ENCODE peak calls at places on chromosomes 4 and X, in seven cellular contexts. One of them, this sample, is unnamed. For H3K9me2, the result is how much of the 10 kb centered on the place peaks cover.

GRCh38 chrX:16807548-16807947 is 21.3 kb downstream of the TXLNG start:
- DNase-seq in Karpas-422: no peak
- DNase-seq in HCT116: no peak
- DNase-seq in SK-N-SH: peak
- DNase-seq in GM23338: peak
- DNase-seq in OCI-LY7: no peak
- DNase-seq in hepatocyte: peak
- DNase-seq in this sample: peak

GRCh38 chrX:30904186-30904585 is 15.1 kb upstream of the TAB3 start:
- DNase-seq in GM23338: no peak
- DNase-seq in SK-N-SH: no peak
- DNase-seq in hepatocyte: no peak
- DNase-seq in HCT116: no peak
- DNase-seq in Karpas-422: no peak
- DNase-seq in OCI-LY7: no peak
- DNase-seq in this sample: no peak

GRCh38 chr4:67565284-67565683 is 6.8 kb downstream of the STAP1 start:
- DNase-seq in hepatocyte: no peak
- DNase-seq in OCI-LY7: no peak
- DNase-seq in Karpas-422: no peak
- DNase-seq in SK-N-SH: no peak
- DNase-seq in GM23338: no peak
- DNase-seq in HCT116: no peak
- DNase-seq in this sample: peak

GRCh38 chr4:73413294-73413755 is 9.2 kb downstream of the ALB start:
- DNase-seq in Karpas-422: no peak
- DNase-seq in HCT116: no peak
- DNase-seq in OCI-LY7: no peak
- DNase-seq in GM23338: no peak
- DNase-seq in hepatocyte: no peak
- DNase-seq in SK-N-SH: no peak
- DNase-seq in this sample: no peak

GRCh38 chr4:69823481-69824186 is 36.3 kb downstream of the SULT1E1 start:
- DNase-seq in Karpas-422: peak
- DNase-seq in OCI-LY7: peak
- DNase-seq in hepatocyte: peak
- DNase-seq in HCT116: peak
- DNase-seq in SK-N-SH: peak
- DNase-seq in GM23338: peak
- DNase-seq in this sample: peak

GRCh38 chr4:79678472-79679202 is 270.6 kb upstream of the GK2 start:
- DNase-seq in OCI-LY7: no peak
- DNase-seq in GM23338: no peak
- DNase-seq in SK-N-SH: no peak
- DNase-seq in HCT116: no peak
- DNase-seq in Karpas-422: no peak
- DNase-seq in hepatocyte: no peak
- DNase-seq in this sample: no peak

GRCh38 chr4:83172371-83172770 is 57.8 kb upstream of the PLAC8 start:
- DNase-seq in Karpas-422: no peak
- DNase-seq in OCI-LY7: no peak
- DNase-seq in SK-N-SH: no peak
- DNase-seq in HCT116: no peak
- DNase-seq in GM23338: no peak
- DNase-seq in hepatocyte: no peak
- DNase-seq in this sample: no peak

GRCh38 chrX:17769701-17770269 is 32.5 kb downstream of the SCML1 start:
- DNase-seq in GM23338: no peak
- DNase-seq in OCI-LY7: no peak
- DNase-seq in HCT116: no peak
- DNase-seq in hepatocyte: no peak
- DNase-seq in SK-N-SH: no peak
- DNase-seq in Karpas-422: no peak
- DNase-seq in this sample: no peak

GRCh38 chrX:9227276-9227675 is 193.3 kb upstream of the FAM9B start:
- DNase-seq in SK-N-SH: no peak
- DNase-seq in hepatocyte: no peak
- DNase-seq in HCT116: no peak
- DNase-seq in GM23338: no peak
- DNase-seq in Karpas-422: no peak
- DNase-seq in OCI-LY7: no peak
- DNase-seq in this sample: peak

GRCh38 chrX:154091678-154092077 is 5.8 kb downstream of the MECP2 start:
- DNase-seq in HCT116: no peak
- DNase-seq in SK-N-SH: no peak
- DNase-seq in OCI-LY7: no peak
- DNase-seq in GM23338: no peak
- DNase-seq in hepatocyte: peak
- DNase-seq in Karpas-422: no peak
- DNase-seq in this sample: no peak

GRCh38 chrX:5876984-5877655 is 351.5 kb downstream of the NLGN4X start:
- DNase-seq in HCT116: no peak
- DNase-seq in hepatocyte: peak
- DNase-seq in Karpas-422: peak
- DNase-seq in SK-N-SH: peak
- DNase-seq in GM23338: peak
- DNase-seq in OCI-LY7: peak
- DNase-seq in this sample: peak

GRCh38 chr4:74555231-74555630 is 110.3 kb downstream of the AREG start:
- DNase-seq in SK-N-SH: no peak
- DNase-seq in hepatocyte: no peak
- DNase-seq in Karpas-422: no peak
- DNase-seq in GM23338: no peak
- DNase-seq in HCT116: no peak
- DNase-seq in OCI-LY7: no peak
- DNase-seq in this sample: peak

GRCh38 chrX:155768036-155768769 is 112.9 kb upstream of the VAMP7 start:
- DNase-seq in SK-N-SH: peak
- DNase-seq in OCI-LY7: no peak
- DNase-seq in GM23338: no peak
- DNase-seq in HCT116: no peak
- DNase-seq in Karpas-422: no peak
- DNase-seq in hepatocyte: no peak
- DNase-seq in this sample: peak

GRCh38 chr4:48290146-48290772 is 20.6 kb upstream of the TEC start:
- DNase-seq in GM23338: peak
- DNase-seq in hepatocyte: peak
- DNase-seq in HCT116: peak
- DNase-seq in Karpas-422: peak
- DNase-seq in SK-N-SH: peak
- DNase-seq in OCI-LY7: peak
- DNase-seq in this sample: peak

GRCh38 chr4:5143940-5144339 is 92.7 kb downstream of the STK32B start:
- DNase-seq in GM23338: no peak
- DNase-seq in HCT116: no peak
- DNase-seq in Karpas-422: no peak
- DNase-seq in SK-N-SH: no peak
- DNase-seq in hepatocyte: no peak
- DNase-seq in OCI-LY7: no peak
- DNase-seq in this sample: no peak

GRCh38 chrX:44775726-44776125 is 68.1 kb upstream of the DUSP21 start:
- DNase-seq in SK-N-SH: no peak
- DNase-seq in Karpas-422: no peak
- DNase-seq in HCT116: no peak
- DNase-seq in GM23338: no peak
- DNase-seq in hepatocyte: no peak
- DNase-seq in OCI-LY7: no peak
- DNase-seq in this sample: no peak

GRCh38 chr4:119172223-119172622 is 36.6 kb downstream of the MYOZ2 start:
- DNase-seq in OCI-LY7: no peak
- DNase-seq in HCT116: no peak
- DNase-seq in GM23338: no peak
- DNase-seq in SK-N-SH: no peak
- DNase-seq in hepatocyte: no peak
- DNase-seq in Karpas-422: no peak
- DNase-seq in this sample: peak

GRCh38 chrX:70436380-70436779 is 8.3 kb upstream of the DLG3 start:
- DNase-seq in Karpas-422: peak
- DNase-seq in hepatocyte: no peak
- DNase-seq in OCI-LY7: peak
- DNase-seq in SK-N-SH: peak
- DNase-seq in HCT116: no peak
- DNase-seq in GM23338: peak
- DNase-seq in this sample: peak

GRCh38 chr4:138935-139334 is 14.6 kb downstream of the ZNF718 start:
- DNase-seq in hepatocyte: no peak
- DNase-seq in Karpas-422: no peak
- DNase-seq in HCT116: no peak
- DNase-seq in GM23338: no peak
- DNase-seq in OCI-LY7: no peak
- DNase-seq in SK-N-SH: no peak
- DNase-seq in this sample: no peak

GRCh38 chrX:19875051-19875432 is 12.4 kb downstream of the SH3KBP1 start:
- DNase-seq in SK-N-SH: no peak
- DNase-seq in OCI-LY7: no peak
- DNase-seq in GM23338: no peak
- DNase-seq in HCT116: peak
- DNase-seq in Karpas-422: peak
- DNase-seq in hepatocyte: no peak
- DNase-seq in this sample: peak

GRCh38 chrX:19225906-19226305 is 103.6 kb upstream of the ADGRG2 start:
- DNase-seq in GM23338: peak
- DNase-seq in HCT116: no peak
- DNase-seq in OCI-LY7: no peak
- DNase-seq in SK-N-SH: peak
- DNase-seq in hepatocyte: peak
- DNase-seq in Karpas-422: peak
- DNase-seq in this sample: no peak

GRCh38 chrX:65985922-65986588 is 53.8 kb downstream of the VSIG4 start:
- DNase-seq in Karpas-422: peak
- DNase-seq in HCT116: peak
- DNase-seq in hepatocyte: peak
- DNase-seq in SK-N-SH: peak
- DNase-seq in OCI-LY7: peak
- DNase-seq in GM23338: peak
- DNase-seq in this sample: peak

DNA sequence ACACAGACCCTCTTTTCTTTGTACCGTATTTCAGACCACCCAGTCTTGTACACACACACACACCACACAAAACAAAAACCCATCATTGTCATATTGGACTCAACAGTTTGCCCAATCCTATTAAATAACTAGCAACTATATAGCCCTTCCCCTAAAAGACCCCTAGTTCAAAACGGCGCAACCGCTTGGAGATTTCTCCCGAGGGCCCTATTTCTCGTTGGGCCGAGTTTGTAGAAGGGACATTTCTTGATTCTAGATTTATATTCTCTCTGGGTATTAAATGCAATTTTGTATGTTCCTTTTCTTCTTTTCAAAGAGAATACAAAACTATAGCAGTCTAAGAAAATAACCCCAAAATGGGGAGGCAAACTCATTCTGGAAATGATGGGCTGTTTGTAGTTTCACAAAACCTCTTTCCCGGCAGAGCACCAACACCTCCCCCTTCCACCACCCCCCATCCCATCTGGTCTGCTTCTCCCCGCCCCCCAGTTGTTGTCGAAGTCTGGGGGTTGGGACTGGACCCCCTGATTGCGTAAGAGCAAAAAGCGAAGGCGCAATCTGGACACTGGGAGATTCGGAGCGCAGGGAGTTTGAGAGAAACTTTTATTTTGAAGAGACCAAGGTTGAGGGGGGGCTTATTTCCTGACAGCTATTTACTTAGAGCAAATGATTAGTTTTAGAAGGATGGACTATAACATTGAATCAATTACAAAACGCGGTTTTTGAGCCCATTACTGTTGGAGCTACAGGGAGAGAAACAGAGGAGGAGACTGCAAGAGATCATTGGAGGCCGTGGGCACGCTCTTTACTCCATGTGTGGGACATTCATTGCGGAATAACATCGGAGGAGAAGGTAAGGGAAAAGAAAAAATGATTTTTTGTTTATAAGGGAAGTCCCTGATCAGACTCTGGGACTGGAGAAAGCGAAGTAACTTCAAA is at the start of gene PDGFRA:
- DNase-seq in OCI-LY7: no peak
- DNase-seq in HCT116: no peak
- DNase-seq in SK-N-SH: peak
- DNase-seq in Karpas-422: no peak
- DNase-seq in GM23338: peak
- DNase-seq in hepatocyte: peak
- DNase-seq in this sample: peak
- H2AFZ ChIP-seq in OCI-LY7: no peak
- H2AFZ ChIP-seq in HCT116: peak
- H2AFZ ChIP-seq in SK-N-SH: peak
- H2AFZ ChIP-seq in Karpas-422: peak
- H2AFZ ChIP-seq in GM23338: peak
- H2AFZ ChIP-seq in hepatocyte: peak
- H2AFZ ChIP-seq in this sample: peak

DNA sequence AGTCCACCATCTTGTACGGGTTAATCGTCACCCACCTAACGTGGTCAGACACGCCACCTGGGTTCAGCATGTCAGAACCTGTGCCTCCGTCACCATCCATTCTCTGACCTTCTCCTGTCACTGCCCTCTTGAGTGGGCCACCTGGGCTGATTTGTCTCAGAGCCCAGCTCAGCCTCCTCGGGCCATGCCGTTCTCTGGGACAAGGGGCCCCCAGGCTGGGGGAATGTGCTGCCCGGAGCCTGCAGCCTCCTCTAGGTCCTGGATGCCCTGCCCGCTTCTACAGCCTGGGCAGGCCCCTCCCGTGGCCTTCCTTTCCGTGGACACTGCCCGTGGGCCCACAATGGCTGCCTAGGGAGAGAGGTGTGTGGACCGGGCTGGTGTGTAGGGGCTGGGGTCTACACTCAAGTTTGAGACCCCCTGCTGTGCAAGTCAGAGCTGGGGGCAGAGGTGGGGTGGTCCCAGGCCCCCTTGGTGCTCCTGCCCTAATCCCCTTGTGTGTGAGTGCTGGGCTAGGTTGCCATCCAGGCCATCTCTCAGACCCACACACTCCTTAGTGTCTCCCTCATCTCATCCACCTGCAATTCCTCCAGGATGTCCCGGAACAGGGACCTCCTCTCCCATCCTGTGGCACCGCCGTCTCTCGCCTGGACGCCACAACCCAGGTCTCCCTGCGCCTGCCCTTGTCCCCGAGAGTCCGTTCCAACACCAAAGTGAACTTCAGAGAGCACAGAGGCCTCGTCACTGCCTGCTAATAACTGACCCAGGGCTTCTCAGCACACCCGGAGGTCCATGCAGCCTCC is 12.4 kb downstream of the PSAPL1 start:
- DNase-seq in HCT116: no peak
- DNase-seq in Karpas-422: no peak
- DNase-seq in SK-N-SH: peak
- DNase-seq in GM23338: no peak
- DNase-seq in hepatocyte: no peak
- DNase-seq in OCI-LY7: no peak
- DNase-seq in this sample: no peak
- H3K9me2 ChIP-seq in HCT116: under half
- H3K9me2 ChIP-seq in Karpas-422: under half
- H3K9me2 ChIP-seq in SK-N-SH: under half
- H3K9me2 ChIP-seq in GM23338: under half
- H3K9me2 ChIP-seq in hepatocyte: under half
- H3K9me2 ChIP-seq in OCI-LY7: under half
- H3K9me2 ChIP-seq in this sample: under half

GRCh38 chr4:127656047-127656680 is 23.4 kb downstream of the INTU start:
- DNase-seq in OCI-LY7: no peak
- DNase-seq in SK-N-SH: no peak
- DNase-seq in GM23338: no peak
- DNase-seq in Karpas-422: no peak
- DNase-seq in HCT116: no peak
- DNase-seq in hepatocyte: no peak
- DNase-seq in this sample: no peak
- H2AFZ ChIP-seq in OCI-LY7: no peak
- H2AFZ ChIP-seq in SK-N-SH: no peak
- H2AFZ ChIP-seq in GM23338: no peak
- H2AFZ ChIP-seq in Karpas-422: no peak
- H2AFZ ChIP-seq in HCT116: no peak
- H2AFZ ChIP-seq in hepatocyte: no peak
- H2AFZ ChIP-seq in this sample: no peak

GRCh38 chr4:34943719-34944386 is 1300.5 kb downstream of the ARAP2 start:
- DNase-seq in GM23338: no peak
- DNase-seq in Karpas-422: no peak
- DNase-seq in SK-N-SH: no peak
- DNase-seq in HCT116: no peak
- DNase-seq in OCI-LY7: no peak
- DNase-seq in hepatocyte: no peak
- DNase-seq in this sample: no peak
- H3K9me2 ChIP-seq in GM23338: under half
- H3K9me2 ChIP-seq in Karpas-422: under half
- H3K9me2 ChIP-seq in SK-N-SH: under half
- H3K9me2 ChIP-seq in HCT116: under half
- H3K9me2 ChIP-seq in OCI-LY7: under half
- H3K9me2 ChIP-seq in hepatocyte: under half
- H3K9me2 ChIP-seq in this sample: under half

This sample was measured in GM23248.